ENCODE peak calls at places on chromosome 1, in eight cellular contexts. One of them, this sample, is unnamed. For H3K4me1, the result is how much of the 10 kb centered on the place peaks cover.

GRCh38 chr1:20648946-20649345 is 12.2 kb downstream of the DDOST start:
- DNase-seq in GM23338: no peak
- DNase-seq in cardiac muscle cell: no peak
- DNase-seq in DND-41: no peak
- DNase-seq in left lung: no peak
- DNase-seq in neural progenitor cell: no peak
- DNase-seq in hepatocyte: no peak
- DNase-seq in A549: no peak
- DNase-seq in this sample: no peak

GRCh38 chr1:14599173-14599754 is 779 bp downstream of the KAZN start:
- DNase-seq in neural progenitor cell: peak
- DNase-seq in DND-41: peak
- DNase-seq in GM23338: peak
- DNase-seq in cardiac muscle cell: peak
- DNase-seq in left lung: peak
- DNase-seq in A549: no peak
- DNase-seq in hepatocyte: peak
- DNase-seq in this sample: no peak

GRCh38 chr1:206706298-206706791 is 21.6 kb downstream of the MAPKAPK2 start:
- DNase-seq in left lung: no peak
- DNase-seq in DND-41: no peak
- DNase-seq in GM23338: peak
- DNase-seq in hepatocyte: peak
- DNase-seq in cardiac muscle cell: no peak
- DNase-seq in A549: no peak
- DNase-seq in neural progenitor cell: peak
- DNase-seq in this sample: no peak

GRCh38 chr1:38152351-38153082 is 105.9 kb upstream of the POU3F1 start:
- DNase-seq in GM23338: no peak
- DNase-seq in neural progenitor cell: no peak
- DNase-seq in left lung: no peak
- DNase-seq in hepatocyte: peak
- DNase-seq in cardiac muscle cell: no peak
- DNase-seq in DND-41: no peak
- DNase-seq in A549: no peak
- DNase-seq in this sample: no peak

GRCh38 chr1:18539171-18539570 is 58.4 kb downstream of the KLHDC7A start:
- DNase-seq in hepatocyte: no peak
- DNase-seq in left lung: no peak
- DNase-seq in A549: no peak
- DNase-seq in GM23338: no peak
- DNase-seq in DND-41: no peak
- DNase-seq in neural progenitor cell: no peak
- DNase-seq in cardiac muscle cell: no peak
- DNase-seq in this sample: no peak

GRCh38 chr1:208357663-208358507 is 113.7 kb upstream of the PLXNA2 start:
- DNase-seq in neural progenitor cell: no peak
- DNase-seq in left lung: no peak
- DNase-seq in GM23338: no peak
- DNase-seq in cardiac muscle cell: no peak
- DNase-seq in DND-41: no peak
- DNase-seq in hepatocyte: peak
- DNase-seq in A549: no peak
- DNase-seq in this sample: no peak

GRCh38 chr1:21875621-21876063 is 61.5 kb downstream of the HSPG2 start:
- DNase-seq in DND-41: no peak
- DNase-seq in GM23338: no peak
- DNase-seq in cardiac muscle cell: no peak
- DNase-seq in hepatocyte: no peak
- DNase-seq in left lung: peak
- DNase-seq in A549: no peak
- DNase-seq in neural progenitor cell: no peak
- DNase-seq in this sample: no peak

GRCh38 chr1:161085165-161085564 is 4.2 kb downstream of the NECTIN4 start:
- DNase-seq in left lung: no peak
- DNase-seq in neural progenitor cell: peak
- DNase-seq in A549: no peak
- DNase-seq in hepatocyte: no peak
- DNase-seq in cardiac muscle cell: no peak
- DNase-seq in DND-41: no peak
- DNase-seq in GM23338: no peak
- DNase-seq in this sample: no peak

GRCh38 chr1:33763406-33763805 is 100.5 kb upstream of the HMGB4 start:
- DNase-seq in GM23338: no peak
- DNase-seq in neural progenitor cell: no peak
- DNase-seq in left lung: no peak
- DNase-seq in cardiac muscle cell: no peak
- DNase-seq in DND-41: no peak
- DNase-seq in hepatocyte: no peak
- DNase-seq in A549: no peak
- DNase-seq in this sample: no peak

GRCh38 chr1:242225770-242226573 is 227.1 kb upstream of the MAP1LC3C start:
- DNase-seq in DND-41: no peak
- DNase-seq in A549: peak
- DNase-seq in neural progenitor cell: no peak
- DNase-seq in hepatocyte: no peak
- DNase-seq in GM23338: no peak
- DNase-seq in left lung: no peak
- DNase-seq in cardiac muscle cell: no peak
- DNase-seq in this sample: no peak

GRCh38 chr1:183710734-183711133 is 57.6 kb upstream of the APOBEC4 start:
- DNase-seq in DND-41: no peak
- DNase-seq in neural progenitor cell: no peak
- DNase-seq in A549: no peak
- DNase-seq in GM23338: no peak
- DNase-seq in cardiac muscle cell: no peak
- DNase-seq in left lung: no peak
- DNase-seq in hepatocyte: no peak
- DNase-seq in this sample: no peak

GRCh38 chr1:183716286-183716685 is 63.2 kb upstream of the APOBEC4 start:
- DNase-seq in left lung: no peak
- DNase-seq in hepatocyte: no peak
- DNase-seq in DND-41: no peak
- DNase-seq in GM23338: no peak
- DNase-seq in cardiac muscle cell: no peak
- DNase-seq in A549: no peak
- DNase-seq in neural progenitor cell: no peak
- DNase-seq in this sample: no peak

GRCh38 chr1:183711165-183711678 is 58.1 kb upstream of the APOBEC4 start:
- DNase-seq in neural progenitor cell: no peak
- DNase-seq in GM23338: no peak
- DNase-seq in hepatocyte: no peak
- DNase-seq in left lung: no peak
- DNase-seq in DND-41: no peak
- DNase-seq in cardiac muscle cell: no peak
- DNase-seq in A549: no peak
- DNase-seq in this sample: no peak

GRCh38 chr1:183710333-183710732 is 57.2 kb upstream of the APOBEC4 start:
- DNase-seq in cardiac muscle cell: no peak
- DNase-seq in DND-41: no peak
- DNase-seq in left lung: no peak
- DNase-seq in GM23338: no peak
- DNase-seq in A549: no peak
- DNase-seq in hepatocyte: no peak
- DNase-seq in neural progenitor cell: no peak
- DNase-seq in this sample: no peak

DNA sequence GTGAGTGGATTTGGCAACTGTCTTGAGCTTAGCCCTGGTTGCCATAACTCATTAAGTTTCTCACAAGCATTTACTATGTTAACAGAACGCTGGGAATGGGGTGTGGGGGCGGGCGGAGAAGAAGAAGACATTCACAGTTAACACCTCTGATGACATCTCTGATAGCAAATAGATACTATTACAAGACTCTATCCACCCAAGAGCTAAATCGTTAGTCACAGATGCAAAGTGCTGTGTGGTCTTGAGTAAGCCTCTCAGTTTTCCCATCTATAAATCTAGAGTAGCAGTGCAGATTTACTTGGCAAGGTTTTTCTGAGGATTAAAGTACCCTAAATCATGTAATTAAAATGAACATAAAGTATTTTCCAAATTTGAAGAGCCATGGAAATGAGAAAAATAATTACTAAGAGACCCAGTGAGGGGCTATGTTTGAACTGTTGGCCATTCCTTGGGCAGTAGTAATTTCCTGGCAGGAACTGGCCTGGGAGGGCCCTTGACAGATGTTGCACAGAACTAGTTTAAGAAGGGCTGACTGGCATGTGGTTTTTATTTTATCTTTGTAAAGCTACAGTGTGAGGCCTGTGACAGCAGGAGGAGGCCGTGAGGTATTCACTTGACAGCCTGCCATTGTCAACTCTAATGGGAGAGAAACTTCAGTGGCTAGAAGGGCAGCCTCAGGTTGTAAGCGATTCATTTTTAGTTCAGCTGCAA is 58.7 kb upstream of the APOBEC4 start:
- DNase-seq in left lung: no peak
- DNase-seq in GM23338: no peak
- DNase-seq in DND-41: no peak
- DNase-seq in neural progenitor cell: peak
- DNase-seq in cardiac muscle cell: peak
- DNase-seq in A549: no peak
- DNase-seq in hepatocyte: peak
- DNase-seq in this sample: no peak
- TF ChIP-seq CTCF in left lung: no peak
- TF ChIP-seq CTCF in GM23338: no peak
- TF ChIP-seq CTCF in DND-41: no peak
- TF ChIP-seq CTCF in neural progenitor cell: no peak
- TF ChIP-seq CTCF in cardiac muscle cell: no peak
- TF ChIP-seq CTCF in A549: no peak
- TF ChIP-seq CTCF in hepatocyte: no peak
- TF ChIP-seq CTCF in this sample: no peak

DNA sequence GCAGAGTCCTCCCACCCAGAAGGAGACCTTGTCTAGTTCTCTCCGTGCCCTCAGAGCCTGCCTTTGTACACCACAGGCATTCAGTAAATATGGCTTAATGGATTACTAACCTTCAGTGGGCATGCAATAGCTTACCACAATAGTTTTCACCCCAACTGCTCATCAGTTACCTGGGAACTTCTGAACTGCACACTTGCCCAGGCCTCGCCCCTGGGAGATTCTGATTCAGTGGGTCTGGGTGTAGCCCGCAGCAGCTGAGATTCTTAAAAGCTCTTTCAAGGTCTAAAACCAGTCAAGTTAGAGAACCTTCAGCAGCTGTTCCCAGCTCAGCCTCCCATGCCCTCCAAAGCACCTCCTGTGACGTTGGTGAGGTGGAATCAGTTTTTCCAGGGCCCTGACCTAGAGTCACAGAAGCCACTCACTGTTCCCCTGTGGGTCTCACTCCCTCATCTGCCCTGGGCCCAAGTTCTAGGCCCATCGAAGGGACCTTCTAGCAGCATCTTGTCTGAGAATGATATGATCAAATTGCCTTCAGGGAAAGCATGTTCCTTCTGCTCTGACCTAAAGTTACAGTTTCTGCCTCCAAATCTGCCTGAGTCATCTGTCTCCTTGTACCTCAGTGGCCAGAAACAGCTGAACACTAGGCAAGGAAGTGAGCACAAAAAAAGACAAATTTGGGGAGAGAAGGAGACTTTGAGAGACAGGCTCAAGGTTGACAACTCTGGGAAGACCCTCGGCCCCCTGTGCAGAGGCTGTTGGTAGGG is 10.8 kb downstream of the ASAP3 start:
- DNase-seq in left lung: no peak
- DNase-seq in A549: no peak
- DNase-seq in hepatocyte: no peak
- DNase-seq in GM23338: no peak
- DNase-seq in DND-41: no peak
- DNase-seq in cardiac muscle cell: no peak
- DNase-seq in neural progenitor cell: no peak
- DNase-seq in this sample: peak
- H3K4me1 ChIP-seq in left lung: under half
- H3K4me1 ChIP-seq in A549: under half
- H3K4me1 ChIP-seq in hepatocyte: under half
- H3K4me1 ChIP-seq in GM23338: under half
- H3K4me1 ChIP-seq in DND-41: under half
- H3K4me1 ChIP-seq in cardiac muscle cell: under half
- H3K4me1 ChIP-seq in neural progenitor cell: under half
- H3K4me1 ChIP-seq in this sample: under half

GRCh38 chr1:27105018-27105417 is 49.9 kb downstream of the SLC9A1 start:
- DNase-seq in hepatocyte: no peak
- DNase-seq in GM23338: no peak
- DNase-seq in neural progenitor cell: no peak
- DNase-seq in left lung: no peak
- DNase-seq in A549: no peak
- DNase-seq in cardiac muscle cell: no peak
- DNase-seq in DND-41: no peak
- DNase-seq in this sample: no peak
- TF ChIP-seq CTCF in hepatocyte: no peak
- TF ChIP-seq CTCF in GM23338: no peak
- TF ChIP-seq CTCF in neural progenitor cell: no peak
- TF ChIP-seq CTCF in left lung: no peak
- TF ChIP-seq CTCF in A549: no peak
- TF ChIP-seq CTCF in cardiac muscle cell: no peak
- TF ChIP-seq CTCF in DND-41: no peak
- TF ChIP-seq CTCF in this sample: no peak

GRCh38 chr1:171488190-171488929 is 3.0 kb downstream of the PRRC2C start:
- DNase-seq in left lung: no peak
- DNase-seq in cardiac muscle cell: no peak
- DNase-seq in neural progenitor cell: no peak
- DNase-seq in GM23338: no peak
- DNase-seq in hepatocyte: no peak
- DNase-seq in DND-41: no peak
- DNase-seq in A549: no peak
- DNase-seq in this sample: no peak
- H3K4me1 ChIP-seq in left lung: half or more
- H3K4me1 ChIP-seq in cardiac muscle cell: under half
- H3K4me1 ChIP-seq in neural progenitor cell: under half
- H3K4me1 ChIP-seq in GM23338: under half
- H3K4me1 ChIP-seq in hepatocyte: under half
- H3K4me1 ChIP-seq in DND-41: under half
- H3K4me1 ChIP-seq in A549: under half
- H3K4me1 ChIP-seq in this sample: under half

DNA sequence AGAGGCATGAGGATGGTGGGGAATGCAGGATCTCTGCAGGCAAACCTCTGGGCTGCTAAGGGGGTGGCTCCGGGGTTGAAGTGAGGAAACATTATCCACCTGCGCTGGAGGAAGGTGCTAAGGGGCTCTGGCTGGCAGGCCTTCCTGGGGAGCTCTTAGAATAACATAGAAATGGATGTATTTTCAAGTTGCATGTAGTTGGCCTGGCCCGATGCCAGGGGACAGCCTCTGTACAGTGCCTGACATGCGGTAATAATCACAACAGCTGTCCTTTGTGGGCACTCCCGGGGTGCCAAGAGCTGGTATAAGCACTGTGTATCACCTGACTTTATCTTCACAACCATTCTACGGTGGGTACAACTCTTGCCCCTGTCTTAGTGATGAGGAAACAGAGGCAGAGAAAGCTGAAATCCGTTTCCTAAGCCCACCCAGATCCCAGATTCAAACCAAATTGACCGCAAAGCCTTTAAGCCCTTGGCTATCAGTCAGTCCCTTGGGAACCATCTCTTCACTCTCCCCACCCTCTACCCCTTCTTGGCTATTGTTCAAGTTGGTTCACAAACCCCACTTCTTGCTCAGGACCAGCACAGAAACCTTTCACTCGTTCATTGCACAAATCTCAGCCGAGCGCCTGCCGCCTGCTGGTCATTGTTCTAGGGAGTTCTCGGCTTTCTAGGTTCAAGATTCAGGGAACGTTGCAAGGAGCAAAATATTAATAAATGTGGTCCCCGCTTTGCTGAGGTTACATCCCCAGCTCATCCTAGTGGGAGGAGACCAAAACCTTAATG is 30.9 kb downstream of the PADI4 start:
- DNase-seq in A549: no peak
- DNase-seq in GM23338: no peak
- DNase-seq in hepatocyte: no peak
- DNase-seq in left lung: no peak
- DNase-seq in neural progenitor cell: no peak
- DNase-seq in DND-41: no peak
- DNase-seq in cardiac muscle cell: no peak
- DNase-seq in this sample: no peak
- TF ChIP-seq CTCF in A549: no peak
- TF ChIP-seq CTCF in GM23338: no peak
- TF ChIP-seq CTCF in hepatocyte: no peak
- TF ChIP-seq CTCF in left lung: no peak
- TF ChIP-seq CTCF in neural progenitor cell: peak
- TF ChIP-seq CTCF in DND-41: no peak
- TF ChIP-seq CTCF in cardiac muscle cell: peak
- TF ChIP-seq CTCF in this sample: no peak

This sample was measured in adrenal gland.